ENCODE peak calls at places on chromosomes 13 and 19, in five cellular contexts. B is H1, O is pancreas, P is hepatocyte, H is heart right ventricle. V is an unnamed sample.

GRCh38 chr19:41531438-41532311 is 44.3 kb upstream of the CEACAM21 start:
- DNase-seq in B (no peak), P (no peak), O (peak; percentile 50), H (peak; percentile 92), V (peak; percentile 45)

GRCh38 chr13:22235285-22235949 is 564.5 kb downstream of the FGF9 start:
- DNase-seq in H (no peak), P (peak; percentile 28), B (no peak), O (no peak), V (no peak)

GRCh38 chr13:68019901-68020300 is 789.8 kb upstream of the PCDH9 start:
- DNase-seq in O (no peak), H (no peak), P (peak; percentile 6), B (no peak), V (no peak)

GRCh38 chr13:92804926-92805325 is 421.7 kb upstream of the GPC6 start:
- DNase-seq in P (no peak), B (no peak), H (no peak), O (no peak), V (no peak)

GRCh38 chr19:52492991-52493470 is 34.4 kb upstream of the ZNF808 start:
- DNase-seq in O (no peak), P (peak; percentile 73), B (peak; percentile 44), H (no peak), V (no peak)

GRCh38 chr19:29858621-29859020 is 46.8 kb downstream of the CCNE1 start:
- DNase-seq in P (no peak), H (no peak), O (no peak), B (no peak), V (no peak)

GRCh38 chr13:49731766-49732165 is 40.5 kb upstream of the EBPL start:
- DNase-seq in O (no peak), P (no peak), B (no peak), H (no peak), V (no peak)

GRCh38 chr13:28297341-28297740 is 159.0 kb downstream of the PAN3 start:
- DNase-seq in P (no peak), O (no peak), B (no peak), H (no peak), V (no peak)

GRCh38 chr19:10503002-10503789 is at the start of gene KEAP1:
- DNase-seq in B (no peak), H (peak; percentile 33), O (peak; percentile 68), P (peak; percentile 52), V (peak; percentile 31)

GRCh38 chr13:24922390-24923304 is 158.7 kb downstream of the RNF17 start:
- DNase-seq in H (peak; percentile 98), B (peak; percentile 92), P (peak; percentile 98), O (peak; percentile 94), V (peak; percentile 86)
- TF ChIP-seq CTCF in H (peak; percentile 29), B (peak; percentile 5), P (peak; percentile 6), O (no peak), V (no peak)

GRCh38 chr13:79503473-79504017 is 22.6 kb downstream of the NDFIP2 start:
- DNase-seq in O (no peak), B (no peak), P (no peak), H (no peak), V (no peak)
- TF ChIP-seq CTCF in O (no peak), B (no peak), P (no peak), H (no peak), V (no peak)

GRCh38 chr13:41411060-41411459 is 46.3 kb upstream of the RGCC start:
- DNase-seq in O (no peak), H (no peak), P (no peak), B (no peak), V (no peak)

GRCh38 chr13:41408061-41408460 is 49.3 kb upstream of the RGCC start:
- DNase-seq in H (no peak), B (no peak), O (no peak), P (no peak), V (no peak)

GRCh38 chr13:41413907-41414306 is 43.4 kb upstream of the RGCC start:
- DNase-seq in H (no peak), P (no peak), O (no peak), B (no peak), V (no peak)

GRCh38 chr13:41409611-41410010 is 47.7 kb upstream of the RGCC start:
- DNase-seq in P (no peak), H (no peak), O (no peak), B (no peak), V (no peak)

DNA sequence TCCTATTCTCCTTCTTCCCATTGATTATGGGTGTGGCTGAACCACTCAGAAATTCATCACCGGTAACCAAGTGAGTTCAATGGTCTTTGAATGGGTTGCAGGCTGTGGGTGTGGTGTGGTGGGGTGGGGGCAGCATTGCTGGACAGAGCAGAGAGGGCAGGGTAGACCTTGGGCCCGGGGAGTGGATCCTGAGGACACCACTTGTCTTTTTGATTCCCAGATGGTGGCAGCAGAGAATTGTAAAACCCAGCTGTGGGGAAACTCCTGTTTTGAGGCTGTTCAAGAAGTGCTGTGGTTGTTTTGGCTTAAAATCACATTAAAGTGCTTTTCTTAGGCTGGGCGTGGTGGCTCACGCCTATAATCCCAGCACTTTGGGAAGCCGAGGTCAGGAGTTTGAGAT is 45.8 kb upstream of the RGCC start:
- DNase-seq in P (peak; percentile 55), H (peak; percentile 26), O (no peak), B (no peak), V (no peak)
- TF ChIP-seq CTCF in P (peak; percentile 50), H (peak; percentile 39), O (no peak), B (no peak), V (no peak)

DNA sequence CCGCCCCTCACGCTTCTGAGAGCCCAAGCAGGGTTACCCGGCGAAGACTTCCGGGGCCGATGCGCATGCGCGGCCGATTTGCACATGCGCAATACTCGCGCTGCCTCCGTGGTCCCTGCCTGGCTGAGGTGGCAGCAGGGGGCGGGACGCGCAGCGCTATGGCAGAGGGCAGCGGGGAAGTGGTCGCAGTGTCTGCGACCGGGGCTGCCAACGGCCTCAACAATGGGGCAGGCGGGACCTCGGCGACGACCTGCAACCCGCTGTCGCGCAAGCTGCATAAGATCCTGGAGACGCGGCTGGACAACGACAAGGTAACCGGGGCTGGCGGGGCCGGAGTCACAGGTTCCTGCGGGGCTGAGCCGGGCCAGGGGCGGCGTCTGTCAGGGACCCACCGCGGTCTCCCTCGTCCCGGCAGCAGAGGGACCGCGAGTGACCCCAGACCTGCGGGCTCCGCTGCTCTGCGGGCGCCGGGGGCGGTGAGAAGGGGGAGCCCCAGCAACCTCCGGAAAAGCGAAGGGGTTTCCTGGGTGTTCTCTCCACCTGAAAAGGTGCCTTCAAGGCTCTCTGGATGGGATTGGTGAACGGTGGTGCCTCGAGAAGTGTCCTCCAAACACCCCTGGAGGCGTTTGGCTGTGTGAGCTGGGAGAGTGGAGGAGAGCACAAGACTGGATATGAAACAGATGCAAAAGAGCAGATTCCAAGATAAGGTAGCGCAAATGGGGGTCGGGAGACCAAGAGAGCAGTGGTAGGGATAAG is at the start of gene COG6:
- DNase-seq in P (peak; percentile 91), O (peak; percentile 89), H (peak; percentile 89), B (peak; percentile 83), V (peak; percentile 80)
- TF ChIP-seq CTCF in P (peak; percentile 6), O (no peak), H (peak; percentile 34), B (no peak), V (no peak)

GRCh38 chr19:4547303-4548237 is 7.7 kb upstream of the LRG1 start:
- DNase-seq in P (peak; percentile 6), H (no peak), O (peak; percentile 80), B (no peak), V (no peak)
- TF ChIP-seq CTCF in P (no peak), H (peak; percentile 20), O (peak; percentile 17), B (peak; percentile 79), V (no peak)

DNA sequence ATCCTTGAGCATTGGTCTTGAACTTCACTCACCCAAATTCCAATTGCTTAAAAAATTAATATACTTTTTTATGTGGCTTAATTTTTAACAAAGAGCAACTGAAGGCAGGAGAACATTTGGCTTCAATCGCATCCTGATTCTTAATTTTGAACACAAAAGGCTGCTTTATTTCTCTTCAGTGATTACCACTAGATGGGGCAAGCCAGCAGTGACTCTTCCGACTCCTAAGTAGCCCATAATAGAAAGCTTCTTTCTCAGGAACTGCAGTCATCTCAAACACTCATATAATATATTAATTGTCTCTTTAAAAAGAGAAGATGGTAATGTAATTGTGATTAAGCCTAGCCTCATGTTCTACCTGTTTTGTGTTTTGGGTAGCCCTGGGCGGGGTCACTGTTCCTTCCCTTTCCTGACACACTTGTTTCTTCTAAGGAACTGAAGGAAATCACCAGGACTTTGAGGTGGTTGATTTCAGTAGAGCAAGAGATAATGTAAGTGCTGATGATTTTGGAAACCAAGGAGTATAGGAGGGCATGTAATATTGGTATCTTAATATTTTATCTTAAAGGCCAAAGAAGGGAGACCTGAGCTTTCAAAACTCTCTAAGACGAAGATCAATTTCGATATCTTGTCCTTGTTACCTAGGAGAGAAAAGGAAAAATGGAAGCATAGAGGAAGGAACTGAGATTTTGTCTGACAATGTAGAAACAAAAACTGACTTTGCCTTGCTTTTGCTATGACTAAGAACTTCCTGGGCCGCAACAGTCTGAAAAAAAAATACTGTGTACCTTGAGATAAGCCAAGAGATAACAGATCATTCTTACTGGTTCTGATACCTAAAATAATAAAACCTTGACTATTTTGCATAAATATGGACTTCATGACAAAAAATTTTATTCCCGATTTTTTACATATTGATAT is 73.1 kb downstream of the TNFSF13B start:
- DNase-seq in P (peak; percentile 41), O (no peak), H (no peak), B (no peak), V (no peak)
- TF ChIP-seq CTCF in P (peak; percentile 65), O (peak; percentile 10), H (peak; percentile 62), B (peak; percentile 52), V (no peak)

V was measured in omental fat pad.